ENCODE peak calls at places on chromosomes 13 and 19, in eight cellular contexts. A is AG10803; G is endothelial cell of umbilical vein; F is BE2C; O is tibial artery; H is CD4-positive, alpha-beta T cell; X is SK-N-SH; W is ovary. D is an unnamed sample.

GRCh38 chr19:53771133-53771532 is 53.0 kb downstream of the NLRP12 start:
- DNase-seq in A (no peak), G (no peak), F (no peak), O (no peak), H (no peak), X (no peak), W (no peak), D (no peak)

GRCh38 chr13:26991508-26992181 is 180.0 kb downstream of the USP12 start:
- DNase-seq in A (no peak), G (no peak), F (no peak), O (no peak), H (no peak), X (no peak), W (no peak), D (no peak)

GRCh38 chr19:12139309-12139708 is 841 bp downstream of the ZNF20 start:
- DNase-seq in A (no peak), G (no peak), F (no peak), O (no peak), H (no peak), X (no peak), W (no peak), D (peak)

GRCh38 chr13:64206430-64207225 is 2791.0 kb upstream of the PCDH20 start:
- DNase-seq in A (no peak), G (no peak), F (no peak), O (no peak), H (no peak), X (no peak), W (no peak), D (no peak)

GRCh38 chr13:80168089-80168850 is 172.7 kb downstream of the SPRY2 start:
- DNase-seq in A (peak), G (no peak), F (peak), O (no peak), H (no peak), X (no peak), W (no peak), D (peak)

GRCh38 chr13:70889163-70889562 is 780.9 kb upstream of the KLHL1 start:
- DNase-seq in A (no peak), G (no peak), F (no peak), O (no peak), H (no peak), X (no peak), W (no peak), D (no peak)

GRCh38 chr19:55209430-55210119 is at the start of gene PTPRH:
- DNase-seq in A (no peak), G (no peak), F (no peak), O (no peak), H (no peak), X (no peak), W (no peak), D (no peak)

GRCh38 chr13:67643656-67644055 is 413.5 kb upstream of the PCDH9 start:
- DNase-seq in A (no peak), G (no peak), F (no peak), O (no peak), H (no peak), X (no peak), W (no peak), D (no peak)

GRCh38 chr13:24038846-24039330 is 121.6 kb upstream of the SPATA13 start:
- DNase-seq in A (peak), G (no peak), F (no peak), O (no peak), H (no peak), X (no peak), W (no peak), D (peak)

GRCh38 chr13:45299194-45299593 is 41.8 kb downstream of the TPT1 start:
- DNase-seq in A (peak), G (peak), F (no peak), O (no peak), H (no peak), X (no peak), W (no peak), D (no peak)

GRCh38 chr19:14189415-14189814 is 16.6 kb downstream of the ADGRL1 start:
- DNase-seq in A (no peak), G (no peak), F (no peak), O (no peak), H (no peak), X (no peak), W (no peak), D (no peak)

GRCh38 chr19:17739121-17739875 is 12.0 kb upstream of the FCHO1 start:
- DNase-seq in A (no peak), G (no peak), F (peak), O (no peak), H (no peak), X (peak), W (peak), D (no peak)

GRCh38 chr19:13825489-13826475 is 30.5 kb downstream of the ZSWIM4 start:
- DNase-seq in A (peak), G (no peak), F (peak), O (no peak), H (no peak), X (peak), W (peak), D (peak)

GRCh38 chr13:43374621-43375020 is 351.2 kb downstream of the DNAJC15 start:
- DNase-seq in A (peak), G (no peak), F (no peak), O (no peak), H (no peak), X (no peak), W (no peak), D (peak)

GRCh38 chr19:49391581-49392399 is 3.7 kb downstream of the KASH5 start:
- DNase-seq in A (peak), G (peak), F (peak), O (peak), H (peak), X (peak), W (peak), D (peak)

GRCh38 chr19:55687281-55688172 is 12.5 kb downstream of the EPN1 start:
- DNase-seq in A (no peak), G (no peak), F (no peak), O (no peak), H (no peak), X (no peak), W (peak), D (no peak)

GRCh38 chr13:49225358-49226042 is 5.4 kb downstream of the MLNR start:
- DNase-seq in A (no peak), G (no peak), F (no peak), O (no peak), H (no peak), X (no peak), W (no peak), D (no peak)

GRCh38 chr13:93289047-93289446 is 62.4 kb downstream of the GPC6 start:
- DNase-seq in A (no peak), G (no peak), F (no peak), O (no peak), H (no peak), X (no peak), W (no peak), D (no peak)

GRCh38 chr19:11457115-11457514 is 21.7 kb downstream of the PRKCSH start:
- DNase-seq in A (no peak), G (no peak), F (no peak), O (no peak), H (no peak), X (peak), W (no peak), D (no peak)

GRCh38 chr19:30391554-30392551 is 19.7 kb downstream of the ZNF536 start:
- DNase-seq in A (peak), G (no peak), F (no peak), O (no peak), H (no peak), X (no peak), W (no peak), D (no peak)

D was measured in adipocyte.